ENCODE peak calls at places on chromosomes 3 and 15, in four cellular contexts. D is IMR-90, Z is mesendoderm, H is neuronal stem cell. B is an unnamed sample.

GRCh38 chr3:46612324-46612723 is at the start of gene FAM240A:
- DNase-seq in H (no peak), D (no peak), Z (no peak), B (no peak)

GRCh38 chr3:96915465-96915864 is 101.1 kb downstream of the EPHA6 start:
- DNase-seq in Z (no peak), D (no peak), H (no peak), B (peak; percentile 29)

GRCh38 chr3:171977860-171978259 is 61.5 kb upstream of the FNDC3B start:
- DNase-seq in H (no peak), Z (no peak), D (no peak), B (peak; percentile 34)

GRCh38 chr3:62028236-62028635 is 345.1 kb downstream of the FEZF2 start:
- DNase-seq in Z (no peak), H (no peak), D (no peak), B (no peak)

GRCh38 chr15:64883097-64883581 is 28.6 kb upstream of the ANKDD1A start:
- DNase-seq in H (no peak), Z (no peak), D (peak; percentile 33), B (no peak)

GRCh38 chr15:51401872-51402517 is 60.5 kb downstream of the GLDN start:
- DNase-seq in D (peak; percentile 26), H (peak; percentile 39), Z (peak; percentile 80), B (peak; percentile 16)

GRCh38 chr3:39150803-39151631 is 2.4 kb downstream of the CSRNP1 start:
- DNase-seq in D (peak; percentile 97), H (peak; percentile 70), Z (peak; percentile 99), B (peak; percentile 86)

GRCh38 chr3:45553469-45553974 is 41.0 kb upstream of the LIMD1 start:
- DNase-seq in D (peak; percentile 83), H (no peak), Z (peak; percentile 75), B (peak; percentile 75)

GRCh38 chr15:70584838-70585706 is 178.3 kb downstream of the UACA start:
- DNase-seq in Z (peak; percentile 79), H (peak; percentile 63), D (peak; percentile 24), B (peak; percentile 30)
- H3K18ac ChIP-seq in Z (peak overlapping the region; percentile 25), H (peak overlapping the region; percentile 94), D (no peak overlapping the region), B (peak overlapping the region; percentile 47)

DNA sequence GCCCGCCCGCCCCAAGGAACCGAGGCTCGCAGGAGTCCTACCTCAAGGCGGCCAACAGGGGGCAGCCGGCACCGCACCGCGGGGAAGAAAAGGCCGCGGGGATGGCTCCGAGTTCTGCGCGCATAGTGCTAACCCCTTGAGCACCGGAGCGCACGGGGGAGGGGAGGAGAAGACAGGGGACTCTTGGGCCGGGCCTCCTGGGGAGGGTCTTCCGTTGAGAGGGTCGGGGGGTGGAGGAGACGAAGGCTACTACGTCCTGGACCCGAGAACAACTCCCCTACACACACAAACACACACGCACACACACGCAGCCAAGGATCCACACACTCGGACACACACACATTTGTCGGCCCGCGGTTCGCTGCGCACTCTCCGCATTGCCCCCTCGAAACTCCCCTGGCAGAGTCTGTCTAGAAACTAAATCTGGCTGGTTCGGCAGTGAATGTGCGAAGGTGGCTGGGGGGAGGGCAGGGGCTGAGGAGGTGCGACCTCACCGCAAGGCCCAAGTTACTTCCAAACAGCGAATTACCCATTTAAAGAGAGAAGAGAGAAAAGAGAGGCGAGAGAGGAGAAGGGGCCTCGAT is 1.8 kb downstream of the WNT5A start:
- DNase-seq in H (peak; percentile 82), D (peak; percentile 88), Z (peak; percentile 95), B (peak; percentile 83)
- H3K9ac ChIP-seq in H (peak overlapping the region; percentile 72), D (peak overlapping the region; percentile 100), Z (peak overlapping the region; percentile 96), B (peak overlapping the region; percentile 73)

DNA sequence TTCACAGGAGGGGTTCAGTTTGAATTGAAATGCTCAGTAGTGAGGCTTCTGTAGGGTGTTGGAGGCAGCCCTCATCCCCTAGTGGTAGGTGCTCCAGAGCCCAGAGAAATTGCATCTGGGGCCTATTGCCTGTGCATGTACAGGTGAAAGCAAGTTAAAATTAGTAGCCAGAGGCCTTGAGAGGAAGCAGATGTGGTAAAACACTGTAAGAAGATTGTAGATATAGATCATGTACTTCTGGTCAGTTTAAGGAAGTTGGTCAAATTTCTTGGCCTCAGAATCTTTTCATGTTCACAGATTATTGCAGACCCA is 34.6 kb downstream of the IGSF10 start:
- DNase-seq in D (no peak), H (no peak), Z (peak; percentile 21), B (no peak)
- H3K18ac ChIP-seq in D (no peak overlapping the region), H (no peak overlapping the region), Z (peak overlapping the region; percentile 77), B (no peak overlapping the region)

GRCh38 chr3:76199382-76199781 is 414.0 kb upstream of the ZNF717 start:
- DNase-seq in Z (no peak), D (no peak), H (no peak), B (no peak)
- H3K9ac ChIP-seq in Z (no peak overlapping the region), D (no peak overlapping the region), H (no peak overlapping the region), B (no peak overlapping the region)

GRCh38 chr3:24155291-24155690 is 210.2 kb downstream of the NR1D2 start:
- DNase-seq in H (no peak), D (no peak), Z (no peak), B (no peak)
- H3K18ac ChIP-seq in H (no peak overlapping the region), D (no peak overlapping the region), Z (no peak overlapping the region), B (no peak overlapping the region)

GRCh38 chr3:161859057-161859456 is 362.4 kb downstream of the OTOL1 start:
- DNase-seq in H (no peak), D (no peak), Z (no peak), B (no peak)
- H3K9ac ChIP-seq in H (no peak overlapping the region), D (no peak overlapping the region), Z (no peak overlapping the region), B (no peak overlapping the region)

DNA sequence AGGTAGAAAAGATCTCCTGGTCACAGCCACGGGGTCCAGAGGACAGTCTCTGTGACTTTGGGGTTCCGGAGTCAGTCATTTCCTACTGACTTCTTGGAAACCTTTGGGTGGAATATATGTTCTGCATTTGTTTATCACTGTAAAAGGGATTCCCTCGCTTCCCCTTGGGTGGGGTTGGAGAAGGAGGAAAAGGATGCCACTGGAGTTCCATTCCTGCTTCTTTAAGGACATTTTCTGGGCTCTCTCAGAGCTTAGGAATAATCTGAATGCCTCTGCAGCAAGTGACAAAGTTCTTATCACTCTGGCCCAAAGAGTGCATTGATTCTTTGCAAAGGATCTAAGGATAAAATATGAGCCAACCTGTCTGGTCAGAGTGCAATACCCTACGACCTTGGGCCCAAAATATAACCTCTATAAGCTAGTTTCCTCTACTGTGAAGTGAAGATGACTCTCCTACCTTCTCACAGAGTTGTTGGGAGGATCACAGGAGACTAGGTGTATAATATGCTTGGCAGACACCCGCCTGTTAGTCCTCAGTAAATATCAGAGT is 17.2 kb downstream of the ARHGEF3 start:
- DNase-seq in Z (no peak), D (no peak), H (no peak), B (no peak)
- H3K18ac ChIP-seq in Z (peak overlapping the region; percentile 64), D (peak overlapping the region; percentile 72), H (no peak overlapping the region), B (peak overlapping the region; percentile 46)

DNA sequence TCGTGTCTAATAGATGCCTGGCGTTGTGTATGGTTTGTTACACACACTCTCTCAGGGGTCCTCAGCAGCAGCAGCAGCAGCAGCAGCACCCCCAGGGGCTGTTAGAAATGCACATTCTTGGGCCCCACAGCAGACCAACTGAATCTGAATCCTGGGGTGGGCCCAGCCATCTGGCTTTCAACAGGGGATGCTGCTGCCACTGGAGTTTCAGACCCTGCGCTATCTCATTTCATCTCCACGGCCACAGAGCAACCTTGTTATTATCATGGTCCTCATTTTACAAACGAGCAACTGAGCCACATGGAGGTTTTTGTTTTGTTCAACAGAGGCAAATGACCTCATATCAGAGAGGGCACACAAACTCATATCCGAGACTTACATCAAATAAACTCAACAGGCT is 47.7 kb downstream of the MGLL start:
- DNase-seq in H (no peak), D (no peak), Z (no peak), B (no peak)
- H3K9ac ChIP-seq in H (no peak overlapping the region), D (peak overlapping the region; percentile 73), Z (no peak overlapping the region), B (no peak overlapping the region)